ENCODE peak calls at places on chromosomes 1 and 21, in six cellular contexts. One of them, this sample, is unnamed.

GRCh38 chr21:44423312-44423821 is 31.9 kb upstream of the LRRC3 start:
- DNase-seq in epithelial cell of esophagus: no peak
- DNase-seq in caudate nucleus: no peak
- DNase-seq in T47D: no peak
- DNase-seq in choroid plexus epithelial cell: no peak
- DNase-seq in GM10248: no peak
- DNase-seq in this sample: no peak

GRCh38 chr1:209787551-209787950 is 3.2 kb upstream of the C1orf74 start:
- DNase-seq in epithelial cell of esophagus: no peak
- DNase-seq in caudate nucleus: no peak
- DNase-seq in T47D: peak
- DNase-seq in choroid plexus epithelial cell: no peak
- DNase-seq in GM10248: no peak
- DNase-seq in this sample: no peak

GRCh38 chr21:18350216-18350615 is 53.4 kb downstream of the TMPRSS15 start:
- DNase-seq in epithelial cell of esophagus: no peak
- DNase-seq in caudate nucleus: no peak
- DNase-seq in T47D: no peak
- DNase-seq in choroid plexus epithelial cell: peak
- DNase-seq in GM10248: no peak
- DNase-seq in this sample: peak

GRCh38 chr21:44773291-44773932 is 28.2 kb downstream of the UBE2G2 start:
- DNase-seq in epithelial cell of esophagus: peak
- DNase-seq in caudate nucleus: no peak
- DNase-seq in T47D: peak
- DNase-seq in choroid plexus epithelial cell: no peak
- DNase-seq in GM10248: no peak
- DNase-seq in this sample: no peak

GRCh38 chr1:206970406-206970805 is at the start of gene FCAMR:
- DNase-seq in epithelial cell of esophagus: no peak
- DNase-seq in caudate nucleus: no peak
- DNase-seq in T47D: no peak
- DNase-seq in choroid plexus epithelial cell: no peak
- DNase-seq in GM10248: no peak
- DNase-seq in this sample: no peak

GRCh38 chr1:192167941-192168685 is 9.9 kb downstream of the RGS18 start:
- DNase-seq in epithelial cell of esophagus: peak
- DNase-seq in caudate nucleus: no peak
- DNase-seq in T47D: peak
- DNase-seq in choroid plexus epithelial cell: peak
- DNase-seq in GM10248: no peak
- DNase-seq in this sample: peak

GRCh38 chr1:84603223-84603622 is 29.0 kb upstream of the CTBS start:
- DNase-seq in epithelial cell of esophagus: no peak
- DNase-seq in caudate nucleus: no peak
- DNase-seq in T47D: no peak
- DNase-seq in choroid plexus epithelial cell: peak
- DNase-seq in GM10248: no peak
- DNase-seq in this sample: no peak

GRCh38 chr1:52553372-52554266 is 727 bp upstream of the TUT4 start:
- DNase-seq in epithelial cell of esophagus: peak
- DNase-seq in caudate nucleus: peak
- DNase-seq in T47D: peak
- DNase-seq in choroid plexus epithelial cell: peak
- DNase-seq in GM10248: peak
- DNase-seq in this sample: peak

GRCh38 chr1:226640737-226641136 is 92.2 kb downstream of the STUM start:
- DNase-seq in epithelial cell of esophagus: no peak
- DNase-seq in caudate nucleus: no peak
- DNase-seq in T47D: no peak
- DNase-seq in choroid plexus epithelial cell: no peak
- DNase-seq in GM10248: no peak
- DNase-seq in this sample: no peak

GRCh38 chr1:27571439-27572018 is 32.4 kb downstream of the AHDC1 start:
- DNase-seq in epithelial cell of esophagus: no peak
- DNase-seq in caudate nucleus: no peak
- DNase-seq in T47D: no peak
- DNase-seq in choroid plexus epithelial cell: no peak
- DNase-seq in GM10248: no peak
- DNase-seq in this sample: no peak

This sample was measured in foreskin keratinocyte.